ENCODE peak calls at places on chromosomes 13 and 19, in four cellular contexts. E, W, T and P are unnamed samples.

GRCh38 chr19:55132453-55133129 is 15.2 kb upstream of the PPP1R12C start:
- DNase-seq in W (no peak), T (no peak), E (no peak), P (no peak)

GRCh38 chr19:15417699-15418098 is 1.1 kb downstream of the AKAP8L start:
- DNase-seq in E (no peak), T (no peak), W (no peak), P (no peak)

GRCh38 chr19:45492627-45493470 is 4.0 kb downstream of the RTN2 start:
- DNase-seq in W (peak; percentile 84), T (peak; percentile 72), E (peak; percentile 88), P (peak; percentile 52)

GRCh38 chr13:100659578-100659977 is 15.0 kb downstream of the TMTC4 start:
- DNase-seq in E (no peak), W (no peak), T (no peak), P (no peak)

GRCh38 chr13:99256709-99257108 is 1.5 kb downstream of the GPR18 start:
- DNase-seq in E (no peak), W (no peak), T (no peak), P (no peak)

GRCh38 chr19:13207237-13208130 is 57.3 kb downstream of the IER2 start:
- DNase-seq in E (no peak), T (no peak), W (no peak), P (no peak)

GRCh38 chr19:16363133-16363851 is 38.7 kb downstream of the KLF2 start:
- DNase-seq in E (no peak), W (no peak), T (no peak), P (no peak)

GRCh38 chr19:4098493-4098892 is 25.4 kb downstream of the MAP2K2 start:
- DNase-seq in E (no peak), W (no peak), T (no peak), P (no peak)

GRCh38 chr19:5865772-5866171 is 4.6 kb downstream of the FUT5 start:
- DNase-seq in W (no peak), E (no peak), T (no peak), P (no peak)

GRCh38 chr19:38849147-38849745 is 540 bp downstream of the HNRNPL start:
- DNase-seq in W (peak; percentile 90), T (peak; percentile 84), E (peak; percentile 93), P (peak; percentile 94)

GRCh38 chr13:92564942-92565341 is 661.7 kb upstream of the GPC6 start:
- DNase-seq in W (no peak), E (no peak), T (no peak), P (no peak)

GRCh38 chr19:41696402-41697197 is 8.5 kb upstream of the CEACAM7 start:
- DNase-seq in W (no peak), E (peak; percentile 36), T (no peak), P (no peak)

GRCh38 chr13:38141792-38142191 is 207.9 kb upstream of the UFM1 start:
- DNase-seq in T (no peak), W (no peak), E (no peak), P (no peak)

GRCh38 chr13:72889496-72889895 is 107.6 kb downstream of the PIBF1 start:
- DNase-seq in W (no peak), T (no peak), E (no peak), P (no peak)

GRCh38 chr19:10763828-10764339 is 46.0 kb downstream of the DNM2 start:
- DNase-seq in E (no peak), W (no peak), T (no peak), P (no peak)

GRCh38 chr19:43476606-43477005 is 11.2 kb upstream of the LYPD3 start:
- DNase-seq in W (no peak), E (no peak), T (no peak), P (no peak)

GRCh38 chr19:18385359-18385674 is 641 bp upstream of the GDF15 start:
- DNase-seq in E (no peak), T (no peak), W (no peak), P (no peak)

GRCh38 chr19:45016388-45017314 is 15.4 kb downstream of the RELB start:
- DNase-seq in W (peak; percentile 77), E (peak; percentile 87), T (peak; percentile 42), P (peak; percentile 69)

GRCh38 chr19:7500811-7501450 is 12.1 kb upstream of the PEX11G start:
- DNase-seq in E (peak; percentile 91), T (peak; percentile 78), W (peak; percentile 80), P (peak; percentile 82)

GRCh38 chr19:33808399-33808798 is 11.7 kb downstream of the KCTD15 start:
- DNase-seq in W (no peak), T (no peak), E (no peak), P (no peak)

GRCh38 chr19:33811736-33812387 is 15.2 kb downstream of the KCTD15 start:
- DNase-seq in E (no peak), W (no peak), T (no peak), P (no peak)

GRCh38 chr19:33810821-33811220 is 14.2 kb downstream of the KCTD15 start:
- DNase-seq in W (peak; percentile 13), T (no peak), E (no peak), P (no peak)

GRCh38 chr19:33811246-33811645 is 14.6 kb downstream of the KCTD15 start:
- DNase-seq in T (no peak), E (no peak), W (no peak), P (no peak)

DNA sequence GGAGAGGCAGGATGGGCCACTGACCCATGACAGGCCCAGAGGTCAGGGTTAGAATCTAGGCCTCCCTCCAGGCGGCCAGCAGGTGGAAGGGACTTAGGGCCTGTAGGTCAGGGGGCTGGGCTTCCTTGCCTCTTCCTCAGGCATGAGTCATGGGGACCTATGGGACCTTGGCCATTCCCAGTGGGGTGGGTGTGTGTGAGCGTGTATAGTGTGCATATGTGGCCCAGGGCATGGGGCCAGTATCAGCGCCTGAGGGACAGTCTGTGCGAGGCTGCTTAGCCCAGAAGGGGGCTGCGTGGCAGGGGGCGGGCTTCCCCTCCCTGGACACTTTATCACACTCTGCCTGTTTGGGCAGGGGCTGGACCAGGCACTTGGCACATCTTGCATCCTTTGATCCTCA is 13.3 kb downstream of the KCTD15 start:
- DNase-seq in W (peak; percentile 27), T (no peak), E (no peak), P (no peak)
- TF ChIP-seq SP1 in W (no peak), T (no peak), E (no peak), P (no peak)

GRCh38 chr13:113991191-113991669 is 17.4 kb upstream of the C13orf46 start:
- DNase-seq in T (no peak), W (no peak), E (no peak), P (no peak)
- TF ChIP-seq SP1 in T (no peak), W (no peak), E (no peak), P (no peak)

GRCh38 chr13:26473571-26474230 is 83.8 kb upstream of the WASF3 start:
- DNase-seq in E (no peak), T (no peak), W (no peak), P (no peak)
- TF ChIP-seq SP1 in E (no peak), T (no peak), W (no peak), P (no peak)

GRCh38 chr13:43572601-43573360 is 214.0 kb downstream of the ENOX1 start:
- DNase-seq in E (no peak), T (no peak), W (no peak), P (no peak)
- TF ChIP-seq SP1 in E (no peak), T (no peak), W (no peak), P (no peak)

DNA sequence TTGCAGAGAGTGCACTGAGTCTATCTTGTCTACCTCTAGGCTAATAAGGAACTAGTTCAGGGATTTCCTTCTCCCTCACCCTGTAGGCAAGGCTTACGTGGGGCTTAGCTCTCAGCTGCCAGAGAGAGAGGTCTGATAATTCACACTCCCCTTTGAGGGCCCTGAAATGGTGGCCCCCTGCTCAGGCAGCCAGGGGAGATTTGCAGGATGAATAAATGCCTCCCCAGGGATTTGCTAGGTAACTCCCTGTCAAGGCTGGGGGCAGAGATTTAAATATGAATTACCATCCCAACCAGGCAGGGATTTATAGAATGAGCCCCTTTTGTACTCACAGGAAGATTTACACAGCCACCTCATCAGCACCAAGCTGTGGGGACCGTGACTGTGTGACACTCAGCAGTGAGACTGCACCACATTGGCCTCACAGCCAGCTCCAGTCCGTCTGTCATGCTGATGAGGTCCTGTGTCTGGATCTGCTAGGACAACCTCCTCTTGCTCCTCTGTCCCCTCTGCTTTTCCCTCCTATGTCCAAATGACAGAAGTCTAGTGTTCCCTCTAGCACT is 73.4 kb downstream of the CBY2 start:
- DNase-seq in T (no peak), E (no peak), W (no peak), P (no peak)
- TF ChIP-seq SP1 in T (no peak), E (no peak), W (no peak), P (no peak)

GRCh38 chr19:48341006-48341405 is 15.7 kb downstream of the EMP3 start:
- DNase-seq in E (no peak), T (no peak), W (no peak), P (no peak)
- TF ChIP-seq SP1 in E (no peak), T (no peak), W (no peak), P (no peak)

GRCh38 chr19:35710784-35711723 is 6.7 kb downstream of the ZBTB32 start:
- DNase-seq in W (no peak), T (no peak), E (no peak), P (no peak)

GRCh38 chr19:35712529-35712909 is 5.3 kb upstream of the KMT2B start:
- DNase-seq in T (no peak), W (no peak), E (no peak), P (no peak)

GRCh38 chr19:35713904-35714440 is 3.8 kb upstream of the KMT2B start:
- DNase-seq in T (no peak), E (no peak), W (no peak), P (no peak)

GRCh38 chr19:35714601-35715354 is 3.0 kb upstream of the KMT2B start:
- DNase-seq in E (peak; percentile 51), W (no peak), T (no peak), P (peak; percentile 23)

GRCh38 chr19:35712910-35713845 is 4.6 kb upstream of the KMT2B start:
- DNase-seq in W (no peak), T (no peak), E (peak; percentile 46), P (no peak)
- TF ChIP-seq SP1 in W (no peak), T (no peak), E (no peak), P (no peak)